ENCODE peak calls at places on chromosomes 5 and 9, in five cellular contexts. One of them, this sample, is unnamed.

GRCh38 chr9:1979815-1980367 is 35.3 kb upstream of the SMARCA2 start:
- DNase-seq in ureter: no peak
- DNase-seq in NCI-H1417: no peak
- DNase-seq in sciatic nerve: no peak
- DNase-seq in stimulated activated CD8-positive, alpha-beta memory T cell treated with anti-CD3 and anti-CD28 coated beads, Interleukin-7, amount 100 ng/mL, for 48 hours: no peak
- DNase-seq in this sample: no peak

GRCh38 chr9:76433851-76434250 is 25.1 kb upstream of the GCNT1 start:
- DNase-seq in ureter: no peak
- DNase-seq in NCI-H1417: no peak
- DNase-seq in sciatic nerve: no peak
- DNase-seq in stimulated activated CD8-positive, alpha-beta memory T cell treated with anti-CD3 and anti-CD28 coated beads, Interleukin-7, amount 100 ng/mL, for 48 hours: no peak
- DNase-seq in this sample: no peak

GRCh38 chr5:143435207-143435657 is 31.7 kb upstream of the NR3C1 start:
- DNase-seq in ureter: no peak
- DNase-seq in NCI-H1417: no peak
- DNase-seq in sciatic nerve: no peak
- DNase-seq in stimulated activated CD8-positive, alpha-beta memory T cell treated with anti-CD3 and anti-CD28 coated beads, Interleukin-7, amount 100 ng/mL, for 48 hours: no peak
- DNase-seq in this sample: no peak

GRCh38 chr5:111512026-111512405 is 319 bp downstream of the STARD4 start:
- DNase-seq in ureter: peak; percentile 53
- DNase-seq in NCI-H1417: no peak
- DNase-seq in sciatic nerve: no peak
- DNase-seq in stimulated activated CD8-positive, alpha-beta memory T cell treated with anti-CD3 and anti-CD28 coated beads, Interleukin-7, amount 100 ng/mL, for 48 hours: no peak
- DNase-seq in this sample: no peak

GRCh38 chr9:125260564-125260963 is 1.1 kb upstream of the GAPVD1 start:
- DNase-seq in ureter: no peak
- DNase-seq in NCI-H1417: no peak
- DNase-seq in sciatic nerve: no peak
- DNase-seq in stimulated activated CD8-positive, alpha-beta memory T cell treated with anti-CD3 and anti-CD28 coated beads, Interleukin-7, amount 100 ng/mL, for 48 hours: no peak
- DNase-seq in this sample: no peak

GRCh38 chr5:67233075-67233474 is 36.5 kb upstream of the CD180 start:
- DNase-seq in ureter: no peak
- DNase-seq in NCI-H1417: no peak
- DNase-seq in sciatic nerve: no peak
- DNase-seq in stimulated activated CD8-positive, alpha-beta memory T cell treated with anti-CD3 and anti-CD28 coated beads, Interleukin-7, amount 100 ng/mL, for 48 hours: no peak
- DNase-seq in this sample: no peak

GRCh38 chr5:173523388-173523787 is 93.1 kb downstream of the BOD1 start:
- DNase-seq in ureter: no peak
- DNase-seq in NCI-H1417: no peak
- DNase-seq in sciatic nerve: no peak
- DNase-seq in stimulated activated CD8-positive, alpha-beta memory T cell treated with anti-CD3 and anti-CD28 coated beads, Interleukin-7, amount 100 ng/mL, for 48 hours: no peak
- DNase-seq in this sample: no peak

GRCh38 chr5:112616812-112617547 is 120.7 kb upstream of the APC start:
- DNase-seq in ureter: no peak
- DNase-seq in NCI-H1417: no peak
- DNase-seq in sciatic nerve: no peak
- DNase-seq in stimulated activated CD8-positive, alpha-beta memory T cell treated with anti-CD3 and anti-CD28 coated beads, Interleukin-7, amount 100 ng/mL, for 48 hours: no peak
- DNase-seq in this sample: no peak

GRCh38 chr5:57085306-57086081 is 88.4 kb upstream of the GPBP1 start:
- DNase-seq in ureter: no peak
- DNase-seq in NCI-H1417: no peak
- DNase-seq in sciatic nerve: no peak
- DNase-seq in stimulated activated CD8-positive, alpha-beta memory T cell treated with anti-CD3 and anti-CD28 coated beads, Interleukin-7, amount 100 ng/mL, for 48 hours: no peak
- DNase-seq in this sample: no peak

GRCh38 chr5:179870403-179870903 is 11.8 kb upstream of the MRNIP start:
- DNase-seq in ureter: no peak
- DNase-seq in NCI-H1417: peak; percentile 10
- DNase-seq in sciatic nerve: peak; percentile 81
- DNase-seq in stimulated activated CD8-positive, alpha-beta memory T cell treated with anti-CD3 and anti-CD28 coated beads, Interleukin-7, amount 100 ng/mL, for 48 hours: no peak
- DNase-seq in this sample: no peak

GRCh38 chr5:65480306-65480865 is 1.3 kb downstream of the ADAMTS6 start:
- DNase-seq in ureter: peak; percentile 65
- DNase-seq in NCI-H1417: peak; percentile 60
- DNase-seq in sciatic nerve: peak; percentile 83
- DNase-seq in stimulated activated CD8-positive, alpha-beta memory T cell treated with anti-CD3 and anti-CD28 coated beads, Interleukin-7, amount 100 ng/mL, for 48 hours: no peak
- DNase-seq in this sample: no peak

GRCh38 chr9:115118471-115119156 is 657 bp upstream of the TNC start:
- DNase-seq in ureter: peak; percentile 72
- DNase-seq in NCI-H1417: peak; percentile 86
- DNase-seq in sciatic nerve: peak; percentile 60
- DNase-seq in stimulated activated CD8-positive, alpha-beta memory T cell treated with anti-CD3 and anti-CD28 coated beads, Interleukin-7, amount 100 ng/mL, for 48 hours: no peak
- DNase-seq in this sample: peak; percentile 92

GRCh38 chr5:9207820-9208418 is 338.0 kb downstream of the SEMA5A start:
- DNase-seq in ureter: no peak
- DNase-seq in NCI-H1417: peak; percentile 77
- DNase-seq in sciatic nerve: no peak
- DNase-seq in stimulated activated CD8-positive, alpha-beta memory T cell treated with anti-CD3 and anti-CD28 coated beads, Interleukin-7, amount 100 ng/mL, for 48 hours: no peak
- DNase-seq in this sample: peak; percentile 20

GRCh38 chr5:103923616-103924168 is 361.1 kb upstream of the NUDT12 start:
- DNase-seq in ureter: no peak
- DNase-seq in NCI-H1417: no peak
- DNase-seq in sciatic nerve: no peak
- DNase-seq in stimulated activated CD8-positive, alpha-beta memory T cell treated with anti-CD3 and anti-CD28 coated beads, Interleukin-7, amount 100 ng/mL, for 48 hours: no peak
- DNase-seq in this sample: no peak

GRCh38 chr9:5909999-5910398 is 19.3 kb downstream of the MLANA start:
- DNase-seq in ureter: no peak
- DNase-seq in NCI-H1417: no peak
- DNase-seq in sciatic nerve: no peak
- DNase-seq in stimulated activated CD8-positive, alpha-beta memory T cell treated with anti-CD3 and anti-CD28 coated beads, Interleukin-7, amount 100 ng/mL, for 48 hours: no peak
- DNase-seq in this sample: no peak

GRCh38 chr5:91849069-91849468 is 466.0 kb upstream of the ARRDC3 start:
- DNase-seq in ureter: no peak
- DNase-seq in NCI-H1417: no peak
- DNase-seq in sciatic nerve: no peak
- DNase-seq in stimulated activated CD8-positive, alpha-beta memory T cell treated with anti-CD3 and anti-CD28 coated beads, Interleukin-7, amount 100 ng/mL, for 48 hours: no peak
- DNase-seq in this sample: no peak

GRCh38 chr5:89929834-89930233 is 479.7 kb downstream of the CETN3 start:
- DNase-seq in ureter: no peak
- DNase-seq in NCI-H1417: no peak
- DNase-seq in sciatic nerve: no peak
- DNase-seq in stimulated activated CD8-positive, alpha-beta memory T cell treated with anti-CD3 and anti-CD28 coated beads, Interleukin-7, amount 100 ng/mL, for 48 hours: no peak
- DNase-seq in this sample: no peak

GRCh38 chr9:135605238-135605781 is 34.0 kb downstream of the GLT6D1 start:
- DNase-seq in ureter: no peak
- DNase-seq in NCI-H1417: no peak
- DNase-seq in sciatic nerve: peak; percentile 55
- DNase-seq in stimulated activated CD8-positive, alpha-beta memory T cell treated with anti-CD3 and anti-CD28 coated beads, Interleukin-7, amount 100 ng/mL, for 48 hours: no peak
- DNase-seq in this sample: peak; percentile 3